ENCODE peak calls at places on chromosomes 12 and 14, in six cellular contexts. L is K562, F is right atrium auricular region, W is A673, T is PC-3, B is Peyer's patch. P is an unnamed sample.

GRCh38 chr12:108804361-108804949 is 52.9 kb downstream of the SSH1 start:
- DNase-seq in L (no peak), F (peak; percentile 84), W (peak; percentile 62), T (no peak), B (peak; percentile 62), P (peak; percentile 77)

GRCh38 chr14:75217508-75218206 is 41.2 kb upstream of the TMED10 start:
- DNase-seq in L (no peak), F (no peak), W (no peak), T (no peak), B (no peak), P (no peak)

GRCh38 chr14:35940291-35940690 is 114.2 kb downstream of the BRMS1L start:
- DNase-seq in L (no peak), F (no peak), W (no peak), T (no peak), B (no peak), P (no peak)

GRCh38 chr14:49977126-49977841 is 84.4 kb downstream of the ARF6 start:
- DNase-seq in L (peak; percentile 37), F (no peak), W (no peak), T (no peak), B (peak; percentile 67), P (no peak)

GRCh38 chr12:77344651-77345050 is 279.3 kb upstream of the E2F7 start:
- DNase-seq in L (no peak), F (no peak), W (no peak), T (no peak), B (no peak), P (no peak)

GRCh38 chr12:100249936-100250335 is 16.9 kb downstream of the DEPDC4 start:
- DNase-seq in L (no peak), F (no peak), W (no peak), T (no peak), B (no peak), P (no peak)

GRCh38 chr14:104085889-104086201 is 345 bp downstream of the ASPG start:
- DNase-seq in L (no peak), F (no peak), W (no peak), T (no peak), B (no peak), P (no peak)

GRCh38 chr14:85391455-85391854 is 138.5 kb upstream of the FLRT2 start:
- DNase-seq in L (no peak), F (no peak), W (no peak), T (no peak), B (no peak), P (no peak)

GRCh38 chr14:99348816-99349609 is 77.0 kb upstream of the BCL11B start:
- DNase-seq in L (no peak), F (no peak), W (peak; percentile 62), T (no peak), B (no peak), P (no peak)

GRCh38 chr12:101694297-101694848 is 3.1 kb upstream of the CHPT1 start:
- DNase-seq in L (no peak), F (no peak), W (no peak), T (no peak), B (no peak), P (no peak)

GRCh38 chr14:99055816-99056215 is 216.2 kb downstream of the BCL11B start:
- DNase-seq in L (no peak), F (no peak), W (no peak), T (no peak), B (peak; percentile 78), P (no peak)

GRCh38 chr14:80100681-80101080 is 110.6 kb downstream of the DIO2 start:
- DNase-seq in L (no peak), F (no peak), W (no peak), T (no peak), B (no peak), P (no peak)

GRCh38 chr12:100398307-100398706 is 41.4 kb downstream of the SLC17A8 start:
- DNase-seq in L (no peak), F (no peak), W (no peak), T (no peak), B (peak; percentile 53), P (no peak)

GRCh38 chr12:46217686-46218508 is 50.9 kb downstream of the SLC38A1 start:
- DNase-seq in L (no peak), F (no peak), W (no peak), T (no peak), B (peak; percentile 89), P (no peak)

DNA sequence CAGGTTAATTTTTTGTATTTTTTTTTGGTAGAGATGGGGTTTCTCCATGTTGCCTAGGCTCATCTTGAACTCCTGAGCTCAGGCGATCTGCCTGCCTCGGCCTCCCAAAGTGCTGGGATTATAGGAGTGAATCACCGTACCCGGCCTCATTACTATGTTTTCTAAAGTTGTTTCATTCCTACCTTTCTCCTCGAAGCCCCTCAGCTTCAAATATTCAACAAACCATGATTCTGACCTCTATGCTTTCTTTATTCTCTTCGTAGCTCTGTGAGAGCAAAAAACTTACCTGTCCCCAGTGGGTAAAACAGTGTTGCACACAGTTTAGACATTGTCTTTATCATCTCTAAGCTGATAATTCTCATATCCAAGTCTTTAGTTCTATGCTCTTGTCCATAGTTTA is 26.2 kb upstream of the MDM2 start:
- DNase-seq in L (no peak), F (no peak), W (no peak), T (no peak), B (no peak), P (no peak)
- H3K27ac ChIP-seq in L (no peak overlapping the region), F (no peak overlapping the region), W (no peak overlapping the region), T (no peak overlapping the region), B (no peak overlapping the region), P (no peak overlapping the region)

GRCh38 chr12:121769297-121769830 is 24.1 kb downstream of the RHOF start:
- DNase-seq in L (no peak), F (no peak), W (no peak), T (no peak), B (no peak), P (no peak)

GRCh38 chr12:121769831-121770301 is 23.6 kb downstream of the RHOF start:
- DNase-seq in L (peak; percentile 31), F (no peak), W (no peak), T (no peak), B (peak; percentile 87), P (peak; percentile 52)

GRCh38 chr12:121770388-121770787 is 23.1 kb downstream of the RHOF start:
- DNase-seq in L (no peak), F (no peak), W (no peak), T (no peak), B (no peak), P (no peak)

GRCh38 chr12:121773011-121773777 is 20.3 kb downstream of the RHOF start:
- DNase-seq in L (peak; percentile 87), F (no peak), W (peak; percentile 70), T (peak; percentile 84), B (peak; percentile 87), P (peak; percentile 81)

DNA sequence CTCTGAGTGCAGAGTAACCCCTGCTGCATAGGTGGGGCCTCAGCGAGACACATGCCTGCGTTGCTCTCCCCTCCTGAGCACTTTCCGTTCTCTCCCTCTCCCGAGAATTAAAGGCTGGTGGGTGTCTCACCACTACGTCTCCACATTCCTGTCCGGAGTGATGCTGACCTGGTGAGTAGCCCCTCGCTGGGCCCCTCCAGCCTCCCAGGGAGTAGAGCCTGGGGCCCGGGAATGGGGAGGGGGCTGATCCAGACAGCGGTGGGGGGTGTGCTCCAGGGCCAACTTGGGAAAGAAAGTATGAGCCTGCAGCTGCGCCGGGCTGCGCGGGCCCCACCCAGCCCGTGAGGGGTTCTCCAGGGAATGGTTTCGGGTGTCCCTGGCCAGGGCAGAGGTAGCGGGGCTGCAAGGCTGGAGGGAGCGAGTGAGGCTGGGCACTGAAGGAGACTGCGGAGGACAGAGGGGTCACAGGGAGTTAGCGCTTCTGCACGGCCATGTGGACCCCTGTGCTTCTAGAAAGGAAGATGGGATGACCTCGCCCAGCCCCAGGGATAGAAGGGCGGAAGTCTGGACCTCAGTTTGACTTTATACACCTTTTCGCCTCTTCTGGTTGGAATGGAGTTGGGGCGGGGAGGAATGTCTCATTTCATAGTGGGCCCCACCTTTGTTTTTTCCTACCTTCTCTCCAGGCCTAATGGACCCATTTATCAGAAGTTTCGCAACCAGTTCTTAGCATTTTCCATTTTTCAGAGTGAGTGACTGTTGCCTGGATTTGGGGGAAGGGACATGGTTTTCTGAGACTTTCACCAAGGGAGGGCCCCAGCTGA is 22.5 kb downstream of the RHOF start:
- DNase-seq in L (no peak), F (no peak), W (no peak), T (no peak), B (no peak), P (no peak)
- H3K4me1 ChIP-seq in L (peaks cover 50% of the 10 kb centered on the region), F (peaks cover 57% of the 10 kb centered on the region), W (no peaks in the 10 kb centered on the region), T (peaks cover 9% of the 10 kb centered on the region), B (peaks cover 2% of the 10 kb centered on the region), P (peaks cover 34% of the 10 kb centered on the region)

GRCh38 chr14:29668201-29668600 is 259.4 kb downstream of the PRKD1 start:
- DNase-seq in L (no peak), F (no peak), W (peak; percentile 48), T (no peak), B (no peak), P (no peak)
- H3K9me3 ChIP-seq in L (no peaks in the 10 kb centered on the region), F (no peaks in the 10 kb centered on the region), W (no peaks in the 10 kb centered on the region), T (no peaks in the 10 kb centered on the region), B (no peaks in the 10 kb centered on the region), P (no peaks in the 10 kb centered on the region)

DNA sequence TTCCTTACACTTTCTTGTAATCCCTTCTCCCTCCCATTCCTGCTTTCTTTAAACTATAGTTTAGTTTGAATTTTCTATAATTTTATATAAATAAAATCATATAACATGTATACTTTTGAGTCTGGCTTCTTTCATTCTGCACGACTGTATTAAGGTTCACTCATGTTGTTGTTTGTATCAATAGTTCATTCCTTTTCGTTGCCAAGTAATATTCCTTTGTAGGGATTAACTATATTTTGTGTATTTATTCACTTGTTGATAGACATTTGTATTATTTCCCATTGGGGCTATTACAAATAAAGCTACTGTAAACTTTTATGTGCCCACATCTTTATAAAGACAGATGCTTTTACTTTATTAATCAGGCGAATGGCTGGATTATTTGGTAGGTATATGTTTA is 39.4 kb upstream of the TBC1D15 start:
- DNase-seq in L (no peak), F (no peak), W (no peak), T (no peak), B (no peak), P (no peak)
- H3K27ac ChIP-seq in L (no peak overlapping the region), F (no peak overlapping the region), W (no peak overlapping the region), T (no peak overlapping the region), B (no peak overlapping the region), P (no peak overlapping the region)

GRCh38 chr14:68145539-68145938 is 326.0 kb downstream of the RAD51B start:
- DNase-seq in L (no peak), F (no peak), W (no peak), T (no peak), B (no peak), P (no peak)
- H3K4me1 ChIP-seq in L (no peaks in the 10 kb centered on the region), F (peaks cover 43% of the 10 kb centered on the region), W (peaks cover 49% of the 10 kb centered on the region), T (peaks cover 59% of the 10 kb centered on the region), B (peaks cover 4% of the 10 kb centered on the region), P (peaks cover under 1% of the 10 kb centered on the region)

GRCh38 chr14:106013879-106014376 is 487.5 kb downstream of the TMEM121 start:
- DNase-seq in L (no peak), F (no peak), W (no peak), T (no peak), B (no peak), P (no peak)

GRCh38 chr14:106010783-106011182 is 484.4 kb downstream of the TMEM121 start:
- DNase-seq in L (no peak), F (no peak), W (no peak), T (no peak), B (no peak), P (no peak)
- H3K9me3 ChIP-seq in L (no peaks in the 10 kb centered on the region), F (no peaks in the 10 kb centered on the region), W (no peaks in the 10 kb centered on the region), T (no peaks in the 10 kb centered on the region), B (no peaks in the 10 kb centered on the region), P (no peaks in the 10 kb centered on the region)

DNA sequence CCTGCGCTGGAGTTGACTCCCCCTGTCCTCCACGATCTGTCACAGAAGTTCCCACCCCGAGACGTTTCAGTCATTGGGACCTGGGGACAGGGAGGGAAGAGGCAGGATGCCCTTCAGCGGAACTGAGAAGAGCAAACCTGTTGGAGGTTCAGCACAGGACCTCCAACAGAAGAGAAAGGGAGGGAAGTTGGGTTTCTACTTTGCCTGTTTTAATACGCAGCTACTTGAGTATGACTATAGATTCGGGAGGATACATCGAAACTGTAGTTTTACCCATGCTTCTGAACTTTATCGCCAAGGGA is 2.3 kb upstream of the DUSP6 start:
- DNase-seq in L (no peak), F (no peak), W (no peak), T (no peak), B (no peak), P (no peak)
- H3K27ac ChIP-seq in L (no peak overlapping the region), F (peak overlapping the region; percentile 100), W (peak overlapping the region; percentile 99), T (peak overlapping the region; percentile 93), B (peak overlapping the region; percentile 89), P (peak overlapping the region; percentile 94)

P was measured in cardiac muscle cell.